ENCODE peak calls at places on chromosomes 7 and 10, in six cellular contexts. One of them, this sample, is unnamed.

GRCh38 chr7:40474790-40475680 is 340.2 kb downstream of the SUGCT start:
- DNase-seq in upper lobe of right lung: no peak
- DNase-seq in activated CD8-positive, alpha-beta memory T cell treated with anti-CD3 and anti-CD28 coated beads, Interleukin-2, amount 50 U/mL, for 48 hours: no peak
- DNase-seq in SJCRH30: no peak
- DNase-seq in hepatocyte: no peak
- DNase-seq in hepatic stellate cell: no peak
- DNase-seq in this sample: no peak

GRCh38 chr7:117269417-117269816 is 53.4 kb downstream of the WNT2 start:
- DNase-seq in upper lobe of right lung: no peak
- DNase-seq in activated CD8-positive, alpha-beta memory T cell treated with anti-CD3 and anti-CD28 coated beads, Interleukin-2, amount 50 U/mL, for 48 hours: no peak
- DNase-seq in SJCRH30: no peak
- DNase-seq in hepatocyte: no peak
- DNase-seq in hepatic stellate cell: peak
- DNase-seq in this sample: no peak

GRCh38 chr7:127673902-127674301 is 21.9 kb downstream of the SND1 start:
- DNase-seq in upper lobe of right lung: no peak
- DNase-seq in activated CD8-positive, alpha-beta memory T cell treated with anti-CD3 and anti-CD28 coated beads, Interleukin-2, amount 50 U/mL, for 48 hours: no peak
- DNase-seq in SJCRH30: no peak
- DNase-seq in hepatocyte: no peak
- DNase-seq in hepatic stellate cell: no peak
- DNase-seq in this sample: no peak

GRCh38 chr10:83991986-83992753 is 147.1 kb upstream of the GHITM start:
- DNase-seq in upper lobe of right lung: no peak
- DNase-seq in activated CD8-positive, alpha-beta memory T cell treated with anti-CD3 and anti-CD28 coated beads, Interleukin-2, amount 50 U/mL, for 48 hours: no peak
- DNase-seq in SJCRH30: peak
- DNase-seq in hepatocyte: peak
- DNase-seq in hepatic stellate cell: peak
- DNase-seq in this sample: no peak

GRCh38 chr10:99329238-99329890 is at the start of gene CNNM1:
- DNase-seq in upper lobe of right lung: peak
- DNase-seq in activated CD8-positive, alpha-beta memory T cell treated with anti-CD3 and anti-CD28 coated beads, Interleukin-2, amount 50 U/mL, for 48 hours: peak
- DNase-seq in SJCRH30: no peak
- DNase-seq in hepatocyte: peak
- DNase-seq in hepatic stellate cell: no peak
- DNase-seq in this sample: no peak

GRCh38 chr10:86733260-86733671 is 23.2 kb upstream of the BMPR1A start:
- DNase-seq in upper lobe of right lung: no peak
- DNase-seq in activated CD8-positive, alpha-beta memory T cell treated with anti-CD3 and anti-CD28 coated beads, Interleukin-2, amount 50 U/mL, for 48 hours: no peak
- DNase-seq in SJCRH30: peak
- DNase-seq in hepatocyte: no peak
- DNase-seq in hepatic stellate cell: no peak
- DNase-seq in this sample: no peak

GRCh38 chr10:52004342-52004949 is 305.1 kb upstream of the CSTF2T start:
- DNase-seq in upper lobe of right lung: no peak
- DNase-seq in activated CD8-positive, alpha-beta memory T cell treated with anti-CD3 and anti-CD28 coated beads, Interleukin-2, amount 50 U/mL, for 48 hours: no peak
- DNase-seq in SJCRH30: no peak
- DNase-seq in hepatocyte: peak
- DNase-seq in hepatic stellate cell: peak
- DNase-seq in this sample: no peak

GRCh38 chr7:35802649-35803048 is 1.8 kb downstream of the SEPTIN7 start:
- DNase-seq in upper lobe of right lung: no peak
- DNase-seq in activated CD8-positive, alpha-beta memory T cell treated with anti-CD3 and anti-CD28 coated beads, Interleukin-2, amount 50 U/mL, for 48 hours: no peak
- DNase-seq in SJCRH30: peak
- DNase-seq in hepatocyte: no peak
- DNase-seq in hepatic stellate cell: no peak
- DNase-seq in this sample: no peak

GRCh38 chr7:33669251-33669670 is 236.1 kb upstream of the BMPER start:
- DNase-seq in upper lobe of right lung: no peak
- DNase-seq in activated CD8-positive, alpha-beta memory T cell treated with anti-CD3 and anti-CD28 coated beads, Interleukin-2, amount 50 U/mL, for 48 hours: no peak
- DNase-seq in SJCRH30: peak
- DNase-seq in hepatocyte: no peak
- DNase-seq in hepatic stellate cell: no peak
- DNase-seq in this sample: no peak

GRCh38 chr10:50224330-50224952 is 26.9 kb downstream of the ASAH2 start:
- DNase-seq in upper lobe of right lung: no peak
- DNase-seq in activated CD8-positive, alpha-beta memory T cell treated with anti-CD3 and anti-CD28 coated beads, Interleukin-2, amount 50 U/mL, for 48 hours: no peak
- DNase-seq in SJCRH30: peak
- DNase-seq in hepatocyte: peak
- DNase-seq in hepatic stellate cell: peak
- DNase-seq in this sample: no peak

GRCh38 chr7:46432666-46433065 is 511.6 kb upstream of the IGFBP3 start:
- DNase-seq in upper lobe of right lung: no peak
- DNase-seq in activated CD8-positive, alpha-beta memory T cell treated with anti-CD3 and anti-CD28 coated beads, Interleukin-2, amount 50 U/mL, for 48 hours: no peak
- DNase-seq in SJCRH30: no peak
- DNase-seq in hepatocyte: peak
- DNase-seq in hepatic stellate cell: no peak
- DNase-seq in this sample: no peak

GRCh38 chr7:46534593-46535271 is 613.7 kb upstream of the IGFBP3 start:
- DNase-seq in upper lobe of right lung: no peak
- DNase-seq in activated CD8-positive, alpha-beta memory T cell treated with anti-CD3 and anti-CD28 coated beads, Interleukin-2, amount 50 U/mL, for 48 hours: no peak
- DNase-seq in SJCRH30: peak
- DNase-seq in hepatocyte: no peak
- DNase-seq in hepatic stellate cell: no peak
- DNase-seq in this sample: no peak

GRCh38 chr10:86103391-86104101 is 263.0 kb downstream of the GRID1 start:
- DNase-seq in upper lobe of right lung: no peak
- DNase-seq in activated CD8-positive, alpha-beta memory T cell treated with anti-CD3 and anti-CD28 coated beads, Interleukin-2, amount 50 U/mL, for 48 hours: no peak
- DNase-seq in SJCRH30: no peak
- DNase-seq in hepatocyte: no peak
- DNase-seq in hepatic stellate cell: no peak
- DNase-seq in this sample: no peak

GRCh38 chr10:110010076-110011069 is 2.6 kb downstream of the ADD3 start:
- DNase-seq in upper lobe of right lung: no peak
- DNase-seq in activated CD8-positive, alpha-beta memory T cell treated with anti-CD3 and anti-CD28 coated beads, Interleukin-2, amount 50 U/mL, for 48 hours: no peak
- DNase-seq in SJCRH30: no peak
- DNase-seq in hepatocyte: no peak
- DNase-seq in hepatic stellate cell: no peak
- DNase-seq in this sample: no peak

GRCh38 chr10:3783721-3784432 is 1.1 kb downstream of the KLF6 start:
- DNase-seq in upper lobe of right lung: no peak
- DNase-seq in activated CD8-positive, alpha-beta memory T cell treated with anti-CD3 and anti-CD28 coated beads, Interleukin-2, amount 50 U/mL, for 48 hours: peak
- DNase-seq in SJCRH30: peak
- DNase-seq in hepatocyte: peak
- DNase-seq in hepatic stellate cell: peak
- DNase-seq in this sample: no peak

This sample was measured in omental fat pad.